ENCODE peak calls at places on chromosomes 13 and 19, in eight cellular contexts. O, J, Y, U, X, B, H and T are unnamed samples.

GRCh38 chr19:51503428-51503827 is 1.8 kb upstream of the SIGLEC12 start:
- DNase-seq in H (no peak), X (no peak), B (no peak), Y (no peak), O (no peak), U (no peak), J (no peak), T (no peak)

GRCh38 chr13:79593611-79594275 is 112.8 kb downstream of the NDFIP2 start:
- DNase-seq in J (no peak), H (no peak), O (no peak), X (no peak), Y (peak), B (no peak), U (no peak), T (no peak)

GRCh38 chr13:112861876-112862615 is 107.0 kb upstream of the MCF2L start:
- DNase-seq in H (no peak), U (no peak), O (no peak), B (no peak), J (no peak), Y (no peak), X (no peak), T (peak)

GRCh38 chr13:31945202-31945978 is 86.2 kb upstream of the FRY start:
- DNase-seq in J (no peak), B (no peak), H (peak), Y (peak), X (peak), O (no peak), U (peak), T (no peak)

GRCh38 chr13:61253105-61253877 is 162.4 kb downstream of the PCDH20 start:
- DNase-seq in B (no peak), O (no peak), X (no peak), H (no peak), U (no peak), Y (no peak), J (no peak), T (no peak)

GRCh38 chr19:36604656-36605100 is 435 bp upstream of the ZNF382 start:
- DNase-seq in J (peak), B (no peak), H (peak), Y (peak), X (peak), U (peak), O (peak), T (peak)

GRCh38 chr13:31815361-31816144 is 76.2 kb downstream of the RXFP2 start:
- DNase-seq in B (no peak), U (no peak), O (no peak), X (no peak), Y (no peak), J (no peak), H (no peak), T (no peak)

GRCh38 chr19:2374808-2375207 is 14.7 kb downstream of the TMPRSS9 start:
- DNase-seq in O (no peak), X (no peak), B (no peak), Y (no peak), U (no peak), H (no peak), J (no peak), T (no peak)

GRCh38 chr19:30649149-30649548 is 277.0 kb downstream of the ZNF536 start:
- DNase-seq in H (no peak), J (no peak), Y (no peak), X (no peak), O (no peak), B (no peak), U (no peak), T (no peak)

GRCh38 chr19:56839665-56840451 is 668 bp downstream of the PEG3 start:
- DNase-seq in H (peak), B (no peak), X (no peak), Y (peak), U (peak), J (no peak), O (peak), T (peak)

GRCh38 chr19:15448778-15449619 is 757 bp downstream of the WIZ start:
- DNase-seq in J (peak), H (no peak), Y (peak), B (no peak), O (peak), U (no peak), X (peak), T (peak)

GRCh38 chr19:57830071-57830602 is at the start of gene ZNF587B:
- DNase-seq in H (peak), Y (peak), U (peak), B (no peak), J (no peak), X (peak), O (peak), T (peak)

GRCh38 chr19:48735031-48735615 is 5.3 kb downstream of the RASIP1 start:
- DNase-seq in O (no peak), X (peak), J (no peak), Y (no peak), B (no peak), U (peak), H (no peak), T (no peak)

GRCh38 chr19:48329167-48329891 is 4.0 kb downstream of the EMP3 start:
- DNase-seq in B (no peak), X (peak), U (peak), H (no peak), O (no peak), Y (no peak), J (no peak), T (no peak)

GRCh38 chr19:35518313-35518712 is 4.9 kb upstream of the DMKN start:
- DNase-seq in B (peak), Y (no peak), J (no peak), X (no peak), O (no peak), H (no peak), U (peak), T (no peak)

GRCh38 chr13:113977976-113978375 is 4.1 kb upstream of the C13orf46 start:
- DNase-seq in O (no peak), X (no peak), B (no peak), Y (no peak), H (no peak), J (no peak), U (no peak), T (no peak)

GRCh38 chr19:29922972-29923371 is 19.1 kb upstream of the URI1 start:
- DNase-seq in X (no peak), O (no peak), B (no peak), U (no peak), J (no peak), Y (no peak), H (no peak), T (no peak)

GRCh38 chr19:29550896-29551295 is 25.1 kb downstream of the VSTM2B start:
- DNase-seq in U (peak), B (no peak), Y (no peak), O (no peak), X (no peak), J (no peak), H (no peak), T (no peak)

GRCh38 chr19:44904426-44904994 is 1.1 kb upstream of the APOE start:
- DNase-seq in B (no peak), X (peak), Y (peak), J (no peak), O (no peak), U (no peak), H (no peak), T (no peak)

GRCh38 chr13:99758465-99759162 is 213.0 kb downstream of the ZIC5 start:
- DNase-seq in H (no peak), U (no peak), O (no peak), Y (no peak), B (no peak), J (no peak), X (no peak), T (no peak)

GRCh38 chr13:77894743-77895142 is 23.9 kb downstream of the EDNRB start:
- DNase-seq in B (no peak), H (no peak), O (no peak), Y (no peak), X (no peak), J (no peak), U (no peak), T (no peak)

GRCh38 chr13:39407138-39407537 is 195.9 kb downstream of the LHFPL6 start:
- DNase-seq in X (no peak), O (no peak), Y (no peak), U (no peak), H (no peak), J (no peak), B (no peak), T (no peak)

GRCh38 chr13:74715718-74716117 is 581.5 kb upstream of the KLF12 start:
- DNase-seq in H (no peak), O (no peak), B (no peak), U (no peak), Y (no peak), J (no peak), X (no peak), T (no peak)

GRCh38 chr13:91247768-91248167 is 99.7 kb upstream of the MIR17HG start:
- DNase-seq in U (no peak), X (peak), H (no peak), Y (peak), B (no peak), J (no peak), O (peak), T (no peak)

GRCh38 chr13:102236830-102237621 is 164.8 kb downstream of the FGF14 start:
- DNase-seq in J (no peak), X (no peak), Y (no peak), U (no peak), O (no peak), B (no peak), H (no peak), T (no peak)

GRCh38 chr13:111630411-111630810 is 310.0 kb downstream of the TEX29 start:
- DNase-seq in O (no peak), U (no peak), J (no peak), Y (no peak), H (no peak), B (no peak), X (peak), T (no peak)

GRCh38 chr13:38308736-38309135 is 40.9 kb upstream of the UFM1 start:
- DNase-seq in U (no peak), B (no peak), J (no peak), X (no peak), H (no peak), Y (no peak), O (no peak), T (no peak)

GRCh38 chr19:29967623-29968022 is 25.6 kb downstream of the URI1 start:
- DNase-seq in J (no peak), X (no peak), O (no peak), H (no peak), B (no peak), U (no peak), Y (no peak), T (no peak)

GRCh38 chr13:92830821-92831220 is 395.8 kb upstream of the GPC6 start:
- DNase-seq in H (no peak), X (no peak), J (no peak), B (no peak), U (no peak), Y (no peak), O (no peak), T (no peak)

GRCh38 chr13:97766749-97767148 is 186.7 kb upstream of the IPO5 start:
- DNase-seq in U (no peak), B (no peak), X (no peak), J (no peak), Y (no peak), H (no peak), O (no peak), T (no peak)

GRCh38 chr13:103229674-103230073 is 163.5 kb upstream of the SLC10A2 start:
- DNase-seq in U (no peak), O (no peak), H (no peak), Y (no peak), X (no peak), B (no peak), J (no peak), T (no peak)

DNA sequence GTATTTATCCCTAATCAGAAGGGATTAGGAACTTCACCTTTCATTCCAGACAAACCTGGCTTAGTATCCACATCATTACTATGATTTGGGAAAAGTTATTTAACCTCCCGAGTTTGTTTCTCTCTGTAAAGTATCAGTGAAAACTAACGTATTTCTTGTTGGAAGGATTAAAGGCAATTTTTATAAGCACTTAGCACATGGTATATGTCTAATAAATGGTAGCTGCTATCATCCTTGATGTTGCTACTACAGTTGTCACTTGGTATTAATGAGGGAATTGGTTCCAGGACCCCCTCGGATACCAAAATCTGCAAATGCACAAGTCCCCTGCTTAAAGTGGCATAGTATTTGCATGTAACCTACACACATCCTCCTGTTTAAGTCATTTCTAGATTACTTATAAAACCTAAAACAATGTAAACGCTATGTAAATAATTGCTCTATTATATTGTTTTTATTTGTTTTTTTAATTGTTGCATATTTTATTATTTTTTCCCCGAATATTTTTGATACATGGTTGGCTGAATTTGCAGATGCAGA is 42.7 kb upstream of the FAM124A start:
- DNase-seq in X (no peak), U (no peak), B (no peak), Y (no peak), J (no peak), O (no peak), H (no peak), T (no peak)
- TF ChIP-seq POLR2AphosphoS5 in X (peak), U (no peak), B (no peak), Y (no peak), J (no peak), O (no peak), H (no peak), T (no peak)

GRCh38 chr19:3868770-3869456 is at the start of gene ZFR2:
- DNase-seq in H (no peak), Y (peak), X (peak), U (no peak), B (no peak), J (no peak), O (no peak), T (no peak)
- TF ChIP-seq POLR2AphosphoS5 in H (no peak), Y (no peak), X (no peak), U (no peak), B (no peak), J (no peak), O (no peak), T (no peak)

GRCh38 chr19:33509774-33510173 is 11.8 kb downstream of the PEPD start:
- DNase-seq in Y (no peak), J (no peak), U (no peak), B (no peak), O (no peak), H (no peak), X (no peak), T (peak)
- TF ChIP-seq POLR2AphosphoS5 in Y (no peak), J (no peak), U (no peak), B (no peak), O (no peak), H (no peak), X (no peak), T (no peak)

GRCh38 chr19:6753178-6754031 is 13.8 kb downstream of the SH2D3A start:
- DNase-seq in J (peak), O (peak), H (no peak), Y (peak), X (peak), B (peak), U (peak), T (peak)

GRCh38 chr19:6750062-6750461 is 10.6 kb downstream of the TRIP10 start:
- DNase-seq in O (no peak), U (no peak), Y (no peak), H (no peak), B (no peak), X (no peak), J (no peak), T (no peak)

GRCh38 chr19:6754136-6754535 is 13.1 kb downstream of the SH2D3A start:
- DNase-seq in O (no peak), H (no peak), U (no peak), J (no peak), X (no peak), B (no peak), Y (no peak), T (peak)

GRCh38 chr19:6752257-6753177 is 13.0 kb downstream of the TRIP10 start:
- DNase-seq in U (no peak), J (no peak), H (no peak), X (peak), Y (no peak), O (no peak), B (no peak), T (peak)

DNA sequence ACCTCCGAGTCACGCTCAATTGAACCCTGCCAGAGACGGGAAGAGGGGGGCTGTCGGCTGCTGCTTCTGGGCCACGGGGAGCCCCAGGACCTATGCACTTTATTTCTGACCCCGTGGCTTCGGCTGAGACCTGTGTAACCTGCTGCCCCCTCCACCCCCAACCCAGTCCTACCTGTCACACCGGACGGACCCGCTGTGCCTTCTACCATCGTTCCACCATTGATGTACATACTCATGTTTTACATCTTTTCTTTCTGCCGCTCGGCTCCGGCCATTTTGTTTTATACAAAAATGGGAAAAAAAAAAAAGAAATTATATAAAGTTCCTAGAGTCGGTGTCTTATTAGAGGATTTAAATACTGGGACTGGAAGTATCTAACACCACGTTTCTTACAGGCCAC is 11.7 kb downstream of the TRIP10 start:
- DNase-seq in X (no peak), J (no peak), B (no peak), H (no peak), Y (no peak), U (no peak), O (no peak), T (no peak)
- TF ChIP-seq POLR2AphosphoS5 in X (no peak), J (no peak), B (no peak), H (no peak), Y (no peak), U (no peak), O (no peak), T (no peak)

GRCh38 chr19:4054471-4055208 is 12.1 kb downstream of the ZBTB7A start:
- DNase-seq in B (no peak), H (no peak), U (no peak), X (peak), J (no peak), Y (no peak), O (no peak), T (no peak)

GRCh38 chr19:4052114-4052992 is 14.3 kb downstream of the ZBTB7A start:
- DNase-seq in X (no peak), J (no peak), H (peak), Y (no peak), O (no peak), B (no peak), U (peak), T (no peak)

GRCh38 chr19:4051175-4052101 is 15.3 kb downstream of the ZBTB7A start:
- DNase-seq in B (no peak), U (peak), Y (no peak), H (no peak), J (no peak), O (no peak), X (no peak), T (no peak)

GRCh38 chr19:4053423-4054324 is 13.0 kb downstream of the ZBTB7A start:
- DNase-seq in U (no peak), X (no peak), H (no peak), B (no peak), J (no peak), O (no peak), Y (no peak), T (peak)

DNA sequence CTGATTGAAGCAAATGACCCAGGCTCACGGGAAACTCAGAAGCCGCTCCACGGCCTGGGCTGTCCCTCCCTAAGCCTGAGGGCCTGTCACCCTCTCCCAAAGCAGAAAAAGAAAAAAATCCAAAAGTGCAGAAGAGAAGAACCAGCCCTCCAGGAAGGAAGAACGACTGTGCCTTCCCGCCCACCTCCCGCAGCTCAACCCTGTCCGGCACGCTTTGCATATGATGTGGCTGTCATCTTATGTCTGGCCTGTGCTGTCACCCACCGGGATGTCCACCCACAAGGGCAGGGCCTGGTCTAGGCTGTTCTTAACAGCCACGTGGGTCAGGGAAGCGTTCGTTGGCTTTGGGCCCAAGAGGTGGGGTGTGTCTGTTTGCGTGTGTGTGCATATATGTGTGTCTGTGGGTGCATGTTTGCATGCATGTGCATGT is 13.7 kb downstream of the ZBTB7A start:
- DNase-seq in Y (no peak), J (no peak), H (no peak), X (no peak), O (no peak), B (no peak), U (no peak), T (no peak)
- TF ChIP-seq POLR2AphosphoS5 in Y (no peak), J (no peak), H (no peak), X (no peak), O (no peak), B (no peak), U (no peak), T (no peak)

DNA sequence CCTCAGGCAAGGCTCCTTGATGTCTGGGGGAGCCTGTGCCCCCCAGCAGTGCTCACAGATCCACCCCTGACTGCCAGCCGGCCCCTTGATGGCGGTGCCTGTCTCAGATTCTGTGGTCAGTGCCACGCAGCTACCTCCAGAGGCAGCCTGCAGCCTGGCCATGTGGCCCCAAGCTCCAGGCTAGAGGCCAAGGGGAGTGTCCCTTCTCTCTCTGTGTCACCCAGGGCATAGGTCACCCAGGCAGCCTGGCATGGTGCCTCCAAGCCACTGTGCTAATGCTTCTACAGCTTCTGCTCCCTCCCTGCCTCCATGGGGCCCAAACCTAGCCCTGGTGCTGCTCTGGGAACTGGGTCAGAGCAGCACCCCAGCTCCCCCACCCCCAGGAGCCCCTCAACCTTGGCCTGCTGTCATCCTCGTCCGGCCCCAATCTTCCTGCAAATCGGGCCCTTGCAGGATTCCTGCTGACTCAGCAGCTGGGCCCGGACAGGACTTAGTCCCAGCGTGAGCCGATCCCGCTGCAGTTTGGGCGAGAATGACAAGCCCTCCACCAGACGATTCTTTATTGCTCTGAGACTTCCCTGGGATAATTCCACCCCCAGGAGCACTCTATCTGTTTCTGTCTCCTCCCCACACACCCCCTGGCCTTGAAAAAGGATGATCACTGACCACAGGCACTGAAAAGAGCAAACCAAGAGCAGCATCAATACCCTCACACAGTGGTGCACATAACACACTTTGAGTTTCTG is 2.7 kb upstream of the ARL11 start:
- DNase-seq in J (no peak), B (no peak), Y (no peak), O (no peak), U (peak), H (no peak), X (no peak), T (peak)
- TF ChIP-seq POLR2AphosphoS5 in J (no peak), B (no peak), Y (no peak), O (no peak), U (peak), H (no peak), X (no peak), T (peak)